ENCODE peak calls at places on chromosomes 12 and 14, in five cellular contexts. One of them, this sample, is unnamed.

GRCh38 chr12:6193853-6194815 is 6.1 kb upstream of the CD9 start:
- DNase-seq in SK-N-SH: no peak
- DNase-seq in IMR-90: peak
- DNase-seq in K562: no peak
- DNase-seq in colonic mucosa: no peak
- DNase-seq in this sample: no peak

GRCh38 chr12:62933220-62933870 is 1.6 kb downstream of the PPM1H start:
- DNase-seq in SK-N-SH: peak
- DNase-seq in K562: peak
- DNase-seq in IMR-90: no peak
- DNase-seq in colonic mucosa: peak
- DNase-seq in this sample: peak

GRCh38 chr12:6363330-6364036 is 11.9 kb downstream of the SCNN1A start:
- DNase-seq in K562: peak
- DNase-seq in SK-N-SH: peak
- DNase-seq in colonic mucosa: peak
- DNase-seq in IMR-90: peak
- DNase-seq in this sample: peak

GRCh38 chr14:64671591-64671990 is 32.6 kb upstream of the PLEKHG3 start:
- DNase-seq in IMR-90: peak
- DNase-seq in SK-N-SH: peak
- DNase-seq in colonic mucosa: no peak
- DNase-seq in K562: peak
- DNase-seq in this sample: no peak

GRCh38 chr12:40017488-40017887 is 88.4 kb downstream of the SLC2A13 start:
- DNase-seq in K562: no peak
- DNase-seq in SK-N-SH: no peak
- DNase-seq in IMR-90: no peak
- DNase-seq in colonic mucosa: no peak
- DNase-seq in this sample: no peak

GRCh38 chr12:108700833-108701450 is 30.4 kb downstream of the CORO1C start:
- DNase-seq in IMR-90: no peak
- DNase-seq in SK-N-SH: no peak
- DNase-seq in colonic mucosa: no peak
- DNase-seq in K562: no peak
- DNase-seq in this sample: no peak

GRCh38 chr12:52832960-52833905 is 878 bp downstream of the KRT79 start:
- DNase-seq in K562: no peak
- DNase-seq in colonic mucosa: peak
- DNase-seq in SK-N-SH: no peak
- DNase-seq in IMR-90: no peak
- DNase-seq in this sample: no peak

GRCh38 chr12:131860472-131861260 is 32.5 kb downstream of the MMP17 start:
- DNase-seq in IMR-90: peak
- DNase-seq in K562: peak
- DNase-seq in colonic mucosa: peak
- DNase-seq in SK-N-SH: peak
- DNase-seq in this sample: peak

GRCh38 chr12:64193045-64193444 is 29.1 kb downstream of the KICS2 start:
- DNase-seq in colonic mucosa: no peak
- DNase-seq in K562: no peak
- DNase-seq in IMR-90: no peak
- DNase-seq in SK-N-SH: no peak
- DNase-seq in this sample: no peak

GRCh38 chr12:45611495-45611894 is 118.0 kb upstream of the ARID2 start:
- DNase-seq in colonic mucosa: no peak
- DNase-seq in K562: no peak
- DNase-seq in SK-N-SH: no peak
- DNase-seq in IMR-90: no peak
- DNase-seq in this sample: no peak

GRCh38 chr14:36028218-36028617 is 148.3 kb downstream of the PTCSC3 start:
- DNase-seq in SK-N-SH: no peak
- DNase-seq in colonic mucosa: no peak
- DNase-seq in IMR-90: no peak
- DNase-seq in K562: no peak
- DNase-seq in this sample: no peak

GRCh38 chr12:130944878-130945277 is 8.8 kb upstream of the ADGRD1 start:
- DNase-seq in SK-N-SH: no peak
- DNase-seq in K562: no peak
- DNase-seq in IMR-90: no peak
- DNase-seq in colonic mucosa: no peak
- DNase-seq in this sample: no peak

GRCh38 chr12:13278249-13278787 is 81.8 kb downstream of the EMP1 start:
- DNase-seq in IMR-90: peak
- DNase-seq in K562: peak
- DNase-seq in colonic mucosa: peak
- DNase-seq in SK-N-SH: peak
- DNase-seq in this sample: peak

GRCh38 chr12:13654456-13654855 is 326.9 kb downstream of the GRIN2B start:
- DNase-seq in IMR-90: no peak
- DNase-seq in colonic mucosa: no peak
- DNase-seq in K562: no peak
- DNase-seq in SK-N-SH: no peak
- DNase-seq in this sample: no peak

GRCh38 chr14:77344597-77344996 is 23.8 kb downstream of the GSTZ1 start:
- DNase-seq in K562: no peak
- DNase-seq in colonic mucosa: no peak
- DNase-seq in SK-N-SH: no peak
- DNase-seq in IMR-90: peak
- DNase-seq in this sample: no peak

GRCh38 chr14:22807432-22808087 is 7.7 kb downstream of the SLC7A7 start:
- DNase-seq in colonic mucosa: no peak
- DNase-seq in IMR-90: no peak
- DNase-seq in K562: no peak
- DNase-seq in SK-N-SH: no peak
- DNase-seq in this sample: no peak

GRCh38 chr14:105894125-105894977 is 368.0 kb downstream of the TMEM121 start:
- DNase-seq in colonic mucosa: no peak
- DNase-seq in SK-N-SH: no peak
- DNase-seq in K562: peak
- DNase-seq in IMR-90: no peak
- DNase-seq in this sample: peak

GRCh38 chr12:29733060-29733459 is 50.7 kb downstream of the TMTC1 start:
- DNase-seq in SK-N-SH: no peak
- DNase-seq in K562: no peak
- DNase-seq in IMR-90: peak
- DNase-seq in colonic mucosa: no peak
- DNase-seq in this sample: no peak

GRCh38 chr14:62739647-62740046 is 305.6 kb downstream of the KCNH5 start:
- DNase-seq in colonic mucosa: no peak
- DNase-seq in K562: no peak
- DNase-seq in SK-N-SH: no peak
- DNase-seq in IMR-90: no peak
- DNase-seq in this sample: no peak

DNA sequence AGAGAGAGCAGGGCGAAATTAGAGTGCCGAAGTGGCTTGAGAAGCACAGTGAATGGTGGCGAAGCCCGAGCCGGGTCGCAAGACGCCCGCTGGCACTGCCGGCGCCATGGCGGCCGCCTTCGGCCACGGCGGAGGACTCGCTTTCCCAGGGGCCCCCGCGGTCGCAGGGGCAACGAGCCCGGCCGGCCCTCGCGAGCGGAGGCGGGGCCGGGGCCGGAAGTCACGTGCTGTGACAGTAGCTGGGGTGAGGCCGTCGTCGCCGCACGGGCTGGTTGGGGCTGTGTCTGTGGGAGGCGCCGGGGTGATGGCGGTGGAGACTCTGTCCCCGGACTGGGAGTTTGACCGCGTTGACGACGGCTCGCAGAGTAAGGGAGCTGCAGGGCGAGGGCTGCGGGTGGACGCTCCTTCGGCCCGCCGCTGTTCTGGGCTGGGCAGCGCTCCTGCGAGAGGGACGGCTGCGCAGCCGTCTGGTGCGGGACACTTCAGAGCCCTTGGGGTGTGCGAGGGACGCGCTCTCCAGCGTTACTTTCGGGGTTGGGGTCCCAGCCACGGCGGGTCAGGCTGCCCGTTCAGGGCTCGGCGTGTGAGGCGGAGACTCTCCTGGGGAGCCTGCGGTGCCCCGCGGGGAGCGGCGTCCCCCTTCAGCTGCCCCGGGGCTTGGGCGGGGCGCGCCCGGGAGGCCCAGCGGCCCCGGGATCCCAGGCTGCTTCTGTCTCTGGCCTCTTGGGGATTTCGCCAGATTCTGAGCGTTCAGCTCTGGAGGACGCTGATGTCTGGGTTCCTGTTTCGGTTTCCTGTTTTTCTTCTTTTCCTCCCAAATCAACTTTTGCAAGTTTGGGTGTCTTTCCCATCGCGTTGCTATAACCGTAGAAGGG is at the start of gene WASHC4:
- DNase-seq in K562: peak
- DNase-seq in SK-N-SH: peak
- DNase-seq in colonic mucosa: peak
- DNase-seq in IMR-90: peak
- DNase-seq in this sample: peak
- H3K9ac ChIP-seq in K562: peak
- H3K9ac ChIP-seq in SK-N-SH: peak
- H3K9ac ChIP-seq in colonic mucosa: peak
- H3K9ac ChIP-seq in IMR-90: peak
- H3K9ac ChIP-seq in this sample: peak

GRCh38 chr12:522692-523378 is 63.1 kb downstream of the B4GALNT3 start:
- DNase-seq in SK-N-SH: peak
- DNase-seq in colonic mucosa: no peak
- DNase-seq in K562: no peak
- DNase-seq in IMR-90: no peak
- DNase-seq in this sample: no peak
- H3K27ac ChIP-seq in SK-N-SH: no peak
- H3K27ac ChIP-seq in colonic mucosa: no peak
- H3K27ac ChIP-seq in K562: no peak
- H3K27ac ChIP-seq in IMR-90: no peak
- H3K27ac ChIP-seq in this sample: no peak

DNA sequence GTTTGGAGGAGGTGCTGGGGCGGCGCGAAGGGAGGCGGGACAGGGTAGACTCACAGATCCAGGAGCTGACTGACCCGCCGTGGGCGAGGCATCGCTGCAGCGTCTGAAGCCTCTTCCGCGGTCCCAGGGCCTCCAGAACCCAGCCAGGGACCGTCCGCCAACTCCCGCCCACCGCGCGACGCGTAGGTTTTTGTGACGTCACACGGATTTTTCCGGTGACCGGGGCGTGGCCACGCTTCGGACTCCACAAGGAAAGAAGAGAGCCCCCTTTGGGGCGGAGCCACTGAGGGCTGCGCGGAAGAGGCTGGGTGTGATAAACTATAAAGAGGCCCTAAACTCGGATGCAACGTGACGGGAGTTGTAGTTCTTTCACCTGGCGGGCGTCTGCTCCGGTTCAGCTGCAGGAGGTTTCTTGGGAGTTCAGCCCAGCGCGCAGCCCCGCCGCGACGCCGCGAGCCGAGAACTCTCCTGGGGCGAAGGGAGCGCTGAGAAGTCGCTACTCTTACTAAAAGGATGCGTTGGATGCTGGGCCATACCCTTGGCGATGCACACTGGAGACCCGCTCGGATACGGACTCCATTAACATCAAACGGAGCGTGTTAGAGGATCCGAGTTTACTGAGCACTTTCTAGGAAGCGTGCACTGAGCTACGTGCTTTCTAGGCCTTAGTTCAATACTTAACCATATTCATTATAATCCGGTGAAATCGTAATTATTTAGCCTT is at the start of gene AMN1:
- DNase-seq in K562: peak
- DNase-seq in SK-N-SH: peak
- DNase-seq in colonic mucosa: peak
- DNase-seq in IMR-90: peak
- DNase-seq in this sample: peak
- TF ChIP-seq CTCF in K562: no peak
- TF ChIP-seq CTCF in SK-N-SH: no peak
- TF ChIP-seq CTCF in colonic mucosa: no peak
- TF ChIP-seq CTCF in IMR-90: peak
- TF ChIP-seq CTCF in this sample: peak

GRCh38 chr14:52793061-52793460 is 1.7 kb upstream of the GNPNAT1 start:
- DNase-seq in K562: no peak
- DNase-seq in colonic mucosa: no peak
- DNase-seq in IMR-90: peak
- DNase-seq in SK-N-SH: no peak
- DNase-seq in this sample: no peak

GRCh38 chr14:52790011-52790755 is 1.2 kb downstream of the GNPNAT1 start:
- DNase-seq in K562: no peak
- DNase-seq in IMR-90: no peak
- DNase-seq in colonic mucosa: peak
- DNase-seq in SK-N-SH: no peak
- DNase-seq in this sample: no peak

GRCh38 chr14:52790756-52791203 is 627 bp downstream of the GNPNAT1 start:
- DNase-seq in SK-N-SH: no peak
- DNase-seq in K562: no peak
- DNase-seq in colonic mucosa: no peak
- DNase-seq in IMR-90: no peak
- DNase-seq in this sample: no peak

GRCh38 chr14:52791204-52792096 is at the start of gene GNPNAT1:
- DNase-seq in IMR-90: peak
- DNase-seq in colonic mucosa: peak
- DNase-seq in SK-N-SH: peak
- DNase-seq in K562: peak
- DNase-seq in this sample: peak

GRCh38 chr14:52792097-52792415 is 649 bp upstream of the GNPNAT1 start:
- DNase-seq in SK-N-SH: no peak
- DNase-seq in K562: no peak
- DNase-seq in colonic mucosa: no peak
- DNase-seq in IMR-90: no peak
- DNase-seq in this sample: no peak
- H3K9ac ChIP-seq in SK-N-SH: peak
- H3K9ac ChIP-seq in K562: peak
- H3K9ac ChIP-seq in colonic mucosa: peak
- H3K9ac ChIP-seq in IMR-90: peak
- H3K9ac ChIP-seq in this sample: peak

GRCh38 chr12:117518594-117519270 is 157.3 kb upstream of the NOS1 start:
- DNase-seq in colonic mucosa: peak
- DNase-seq in IMR-90: no peak
- DNase-seq in K562: no peak
- DNase-seq in SK-N-SH: no peak
- DNase-seq in this sample: no peak
- H3K27ac ChIP-seq in colonic mucosa: no peak
- H3K27ac ChIP-seq in IMR-90: no peak
- H3K27ac ChIP-seq in K562: no peak
- H3K27ac ChIP-seq in SK-N-SH: no peak
- H3K27ac ChIP-seq in this sample: no peak

This sample was measured in kidney.